ENCODE peak calls at places on chromosomes 11 and 22, in six cellular contexts. G, S, M, Q, Z and Y are unnamed samples.

GRCh38 chr22:21444701-21445436 is 22.3 kb upstream of the TMEM191C start:
- DNase-seq in M (no peak), G (no peak), Z (no peak), Q (no peak), S (no peak), Y (no peak)

GRCh38 chr11:16857186-16857585 is 118.7 kb downstream of the C11orf58 start:
- DNase-seq in S (no peak), G (no peak), Q (no peak), Z (no peak), M (no peak), Y (no peak)

GRCh38 chr11:64331569-64332371 is 8.2 kb upstream of the CCDC88B start:
- DNase-seq in S (no peak), M (peak; percentile 61), Z (peak; percentile 60), G (peak; percentile 93), Q (peak; percentile 65), Y (peak; percentile 99)

GRCh38 chr11:74321487-74322188 is 10.2 kb upstream of the P4HA3 start:
- DNase-seq in S (no peak), Z (no peak), M (no peak), Q (peak; percentile 12), G (peak; percentile 62), Y (peak; percentile 39)

GRCh38 chr11:69636512-69636866 is 4.5 kb upstream of the CCND1 start:
- DNase-seq in Z (peak; percentile 85), M (no peak), S (peak; percentile 41), Q (no peak), G (peak; percentile 96), Y (peak; percentile 79)

GRCh38 chr11:119210035-119210434 is 3.9 kb downstream of the CBL start:
- DNase-seq in Z (no peak), Q (no peak), S (no peak), M (no peak), G (peak; percentile 46), Y (no peak)

GRCh38 chr11:64372802-64373597 is 14.0 kb downstream of the RPS6KA4 start:
- DNase-seq in G (peak; percentile 83), M (no peak), Z (peak; percentile 29), S (peak; percentile 68), Q (no peak), Y (no peak)

GRCh38 chr22:44142421-44143116 is 38.2 kb upstream of the PARVG start:
- DNase-seq in Z (no peak), S (no peak), Q (no peak), G (no peak), M (no peak), Y (no peak)

GRCh38 chr11:73521621-73522020 is 76.3 kb downstream of the FAM168A start:
- DNase-seq in S (no peak), Q (no peak), M (peak; percentile 2), G (peak; percentile 33), Z (no peak), Y (no peak)